ENCODE peak calls at places on chromosome 15, in four cellular contexts. N is activated CD8-positive, alpha-beta memory T cell treated with anti-CD3 and anti-CD28 coated beads for 48 hours; E is NAMALWA; A is left cardiac atrium. L is an unnamed sample.

GRCh38 chr15:44011238-44011873 is 183.7 kb downstream of the FRMD5 start:
- DNase-seq in E (no peak), A (no peak), N (no peak), L (no peak)

GRCh38 chr15:45265506-45265905 is 13.5 kb downstream of the SLC28A2 start:
- DNase-seq in E (no peak), A (no peak), N (no peak), L (no peak)

GRCh38 chr15:83613716-83614115 is 40.2 kb upstream of the ADAMTSL3 start:
- DNase-seq in A (no peak), E (no peak), N (no peak), L (peak; percentile 29)

GRCh38 chr15:67832031-67832551 is 6.8 kb downstream of the SKOR1 start:
- DNase-seq in E (peak; percentile 41), A (no peak), N (no peak), L (no peak)

GRCh38 chr15:94196536-94196935 is 34.8 kb upstream of the MCTP2 start:
- DNase-seq in E (no peak), N (no peak), A (no peak), L (no peak)

GRCh38 chr15:64865998-64866520 is 24.3 kb downstream of the PLEKHO2 start:
- DNase-seq in N (no peak), A (no peak), E (no peak), L (no peak)

GRCh38 chr15:25180606-25181289 is 226.0 kb downstream of the SNRPN start:
- DNase-seq in E (no peak), N (no peak), A (peak; percentile 7), L (no peak)

GRCh38 chr15:64898406-64898805 is 13.3 kb upstream of the ANKDD1A start:
- DNase-seq in E (no peak), A (no peak), N (no peak), L (no peak)

GRCh38 chr15:85746641-85747040 is 48.1 kb downstream of the KLHL25 start:
- DNase-seq in N (no peak), E (no peak), A (no peak), L (no peak)

L was measured in tibial nerve.